ENCODE peak calls at places on chromosomes 6 and 20, in ten cellular contexts. I is NCI-H524; B is memory B cell; A is neural progenitor cell; V is Kasumi-1; K is GM20000; X is mesothelial cell of epicardium; N is foreskin fibroblast; C is tibial artery; D is activated naive CD8-positive, alpha-beta T cell treated with anti-CD3 and anti-CD28 coated beads, Interleukin-2, amount 50 U/mL, for 24 hours. Y is an unnamed sample.

GRCh38 chr6:101000334-101000733 is 119.2 kb upstream of the ASCC3 start:
- DNase-seq in X (no peak), C (no peak), A (no peak), I (no peak), D (no peak), B (no peak), K (no peak), N (no peak), V (no peak), Y (no peak)

GRCh38 chr20:47118201-47118600 is 223.6 kb downstream of the EYA2 start:
- DNase-seq in N (peak; percentile 24), K (no peak), A (peak; percentile 54), V (no peak), I (peak; percentile 40), C (no peak), B (no peak), X (no peak), D (no peak), Y (no peak)

GRCh38 chr6:72636786-72637185 is 14.9 kb downstream of the KCNQ5 start:
- DNase-seq in C (no peak), A (no peak), B (no peak), I (no peak), D (no peak), V (no peak), X (no peak), N (no peak), K (no peak), Y (no peak)

GRCh38 chr20:31979713-31980426 is 11.9 kb downstream of the XKR7 start:
- DNase-seq in D (no peak), K (no peak), B (no peak), A (no peak), I (no peak), X (no peak), C (no peak), N (no peak), V (no peak), Y (no peak)

GRCh38 chr6:127864701-127865100 is 36.2 kb downstream of the THEMIS start:
- DNase-seq in V (no peak), X (no peak), D (no peak), A (no peak), N (no peak), K (no peak), B (no peak), I (no peak), C (no peak), Y (no peak)

GRCh38 chr6:89503641-89504040 is 70.7 kb downstream of the ANKRD6 start:
- DNase-seq in A (no peak), C (no peak), V (no peak), D (no peak), B (no peak), X (no peak), I (no peak), K (no peak), N (no peak), Y (no peak)

GRCh38 chr20:57190536-57191265 is 75.7 kb downstream of the BMP7 start:
- DNase-seq in D (no peak), I (no peak), C (no peak), K (no peak), N (no peak), A (no peak), X (no peak), V (no peak), B (no peak), Y (no peak)

GRCh38 chr6:4932506-4932903 is 71.3 kb downstream of the RPP40 start:
- DNase-seq in K (no peak), C (no peak), D (no peak), V (no peak), I (no peak), N (no peak), B (no peak), A (no peak), X (no peak), Y (no peak)

GRCh38 chr20:49938173-49939163 is 2.3 kb downstream of the RNF114 start:
- DNase-seq in B (no peak), D (no peak), A (no peak), N (peak; percentile 84), C (peak; percentile 43), V (no peak), I (peak; percentile 71), X (no peak), K (no peak), Y (no peak)

GRCh38 chr6:165229216-165229615 is 80.2 kb downstream of the C6orf118 start:
- DNase-seq in N (no peak), B (no peak), X (no peak), V (no peak), A (no peak), I (no peak), C (no peak), D (no peak), K (no peak), Y (no peak)

GRCh38 chr6:114144887-114145851 is 174.2 kb upstream of the HDAC2 start:
- DNase-seq in D (no peak), B (no peak), N (no peak), K (no peak), C (no peak), I (no peak), X (no peak), A (peak; percentile 52), V (no peak), Y (no peak)

GRCh38 chr20:48066256-48066655 is 281.0 kb upstream of the SULF2 start:
- DNase-seq in N (peak; percentile 46), D (no peak), V (no peak), A (no peak), X (no peak), C (no peak), B (no peak), K (no peak), I (no peak), Y (no peak)

GRCh38 chr20:24960302-24960801 is 11.3 kb downstream of the CST7 start:
- DNase-seq in B (no peak), C (no peak), K (no peak), A (no peak), D (no peak), I (no peak), X (no peak), N (no peak), V (no peak), Y (no peak)

GRCh38 chr6:2738373-2738979 is 12.2 kb downstream of the MYLK4 start:
- DNase-seq in K (peak; percentile 55), V (peak; percentile 85), B (peak; percentile 33), I (peak; percentile 79), X (no peak), N (peak; percentile 78), C (peak; percentile 27), A (peak; percentile 78), D (peak; percentile 37), Y (peak; percentile 35)

GRCh38 chr6:73956305-73956704 is 260.3 kb downstream of the CD109 start:
- DNase-seq in K (no peak), I (no peak), X (no peak), D (no peak), V (no peak), C (no peak), B (no peak), N (no peak), A (no peak), Y (no peak)

GRCh38 chr20:17849901-17850673 is 118.5 kb downstream of the SNX5 start:
- DNase-seq in A (no peak), X (no peak), B (no peak), V (no peak), D (no peak), K (no peak), I (no peak), N (peak; percentile 99), C (peak; percentile 90), Y (no peak)

GRCh38 chr6:152583888-152584287 is 53.3 kb downstream of the SYNE1 start:
- DNase-seq in N (no peak), K (no peak), A (no peak), C (no peak), V (no peak), B (no peak), X (no peak), I (no peak), D (no peak), Y (no peak)

GRCh38 chr6:30533460-30534294 is 22.6 kb downstream of the GNL1 start:
- DNase-seq in B (peak; percentile 8), A (no peak), N (no peak), V (no peak), I (no peak), K (no peak), C (no peak), X (no peak), D (no peak), Y (no peak)

GRCh38 chr6:169789944-169790927 is 38.8 kb downstream of the ERMARD start:
- DNase-seq in N (peak; percentile 92), A (peak; percentile 89), B (peak; percentile 75), I (peak; percentile 85), K (peak; percentile 86), C (peak; percentile 55), D (peak; percentile 82), X (peak; percentile 52), V (peak; percentile 74), Y (peak; percentile 64)

GRCh38 chr6:39654121-39654520 is 71.1 kb downstream of the KIF6 start:
- DNase-seq in V (no peak), C (no peak), B (no peak), I (no peak), N (no peak), K (no peak), X (no peak), A (no peak), D (no peak), Y (no peak)

GRCh38 chr20:47561175-47561574 is 59.5 kb downstream of the NCOA3 start:
- DNase-seq in V (no peak), A (no peak), C (no peak), I (no peak), D (no peak), B (no peak), K (no peak), N (no peak), X (no peak), Y (no peak)

GRCh38 chr6:160221423-160221822 is 37.2 kb downstream of the SLC22A2 start:
- DNase-seq in A (peak; percentile 6), N (no peak), V (peak; percentile 13), K (no peak), I (peak; percentile 40), C (no peak), X (no peak), D (no peak), B (no peak), Y (no peak)

GRCh38 chr6:166636191-166636938 is 9.3 kb upstream of the RPS6KA2 start:
- DNase-seq in B (no peak), N (peak; percentile 12), C (peak; percentile 32), X (no peak), D (no peak), A (no peak), K (no peak), I (no peak), V (no peak), Y (no peak)

GRCh38 chr20:9517297-9518134 is 3.1 kb downstream of the LAMP5 start:
- DNase-seq in D (no peak), A (no peak), B (no peak), C (no peak), K (no peak), N (no peak), X (no peak), I (no peak), V (no peak), Y (no peak)

GRCh38 chr6:73180718-73181619 is 44.3 kb downstream of the KHDC1L start:
- DNase-seq in X (no peak), V (peak; percentile 92), I (peak; percentile 94), C (no peak), K (peak; percentile 63), B (peak; percentile 18), N (peak; percentile 79), A (peak; percentile 34), D (no peak), Y (no peak)

GRCh38 chr6:169700296-169700695 is 1.5 kb downstream of the WDR27 start:
- DNase-seq in A (no peak), C (no peak), I (no peak), V (peak; percentile 88), K (no peak), N (peak; percentile 68), D (no peak), X (no peak), B (no peak), Y (no peak)

GRCh38 chr6:72111611-72112010 is 225.3 kb downstream of the RIMS1 start:
- DNase-seq in K (no peak), A (peak; percentile 9), X (no peak), V (no peak), I (no peak), N (no peak), B (no peak), C (no peak), D (no peak), Y (no peak)

GRCh38 chr6:99822741-99823512 is 171.1 kb downstream of the MCHR2 start:
- DNase-seq in C (no peak), K (peak; percentile 47), A (peak; percentile 64), D (no peak), N (peak; percentile 78), V (peak; percentile 56), B (no peak), I (peak; percentile 78), X (no peak), Y (peak; percentile 2)